ENCODE peak calls at places on chromosomes 13 and 19, in six cellular contexts. A is transverse colon; F is osteoblast; R is fibroblast of the aortic adventitia; I is tibial artery; Q is activated CD8-positive, alpha-beta T cell treated with anti-CD3 and anti-CD28 coated beads for 36 hours. G is an unnamed sample.

GRCh38 chr13:30154531-30154930 is 152.8 kb downstream of the KATNAL1 start:
- DNase-seq in I (no peak), Q (no peak), A (no peak), R (no peak), F (no peak), G (no peak)

GRCh38 chr19:44570984-44571684 is 41.7 kb upstream of the CEACAM20 start:
- DNase-seq in Q (peak), R (peak), I (no peak), F (peak), A (peak), G (peak)

GRCh38 chr13:114131581-114132418 is 623 bp downstream of the RASA3 start:
- DNase-seq in R (peak), F (peak), Q (peak), I (no peak), A (no peak), G (no peak)

GRCh38 chr19:45139286-45140143 is 21.3 kb downstream of the NKPD1 start:
- DNase-seq in Q (no peak), A (no peak), R (no peak), I (no peak), F (peak), G (no peak)

GRCh38 chr19:37936166-37936565 is 29.2 kb downstream of the SIPA1L3 start:
- DNase-seq in I (no peak), R (no peak), Q (no peak), A (peak), F (no peak), G (peak)

GRCh38 chr19:18428837-18429674 is 8.9 kb downstream of the ISYNA1 start:
- DNase-seq in F (peak), Q (peak), A (peak), I (peak), R (peak), G (no peak)

GRCh38 chr13:73201601-73202000 is 142.8 kb downstream of the KLF5 start:
- DNase-seq in Q (no peak), A (no peak), R (no peak), F (no peak), I (no peak), G (no peak)

GRCh38 chr13:38656699-38657098 is 30.2 kb upstream of the FREM2 start:
- DNase-seq in I (no peak), Q (no peak), R (no peak), F (no peak), A (no peak), G (peak)

GRCh38 chr19:43759515-43759914 is 4.8 kb upstream of the SMG9 start:
- DNase-seq in F (peak), Q (no peak), I (no peak), R (peak), A (no peak), G (no peak)

GRCh38 chr13:52842440-52842839 is 6.0 kb downstream of the PCDH8 start:
- DNase-seq in I (no peak), A (no peak), Q (no peak), F (no peak), R (no peak), G (no peak)

GRCh38 chr19:6239401-6239844 is 40.4 kb downstream of the MLLT1 start:
- DNase-seq in Q (peak), R (peak), I (no peak), F (peak), A (no peak), G (peak)

GRCh38 chr19:39563408-39563807 is 23.4 kb upstream of the EID2 start:
- DNase-seq in F (no peak), A (no peak), I (no peak), Q (no peak), R (peak), G (peak)

DNA sequence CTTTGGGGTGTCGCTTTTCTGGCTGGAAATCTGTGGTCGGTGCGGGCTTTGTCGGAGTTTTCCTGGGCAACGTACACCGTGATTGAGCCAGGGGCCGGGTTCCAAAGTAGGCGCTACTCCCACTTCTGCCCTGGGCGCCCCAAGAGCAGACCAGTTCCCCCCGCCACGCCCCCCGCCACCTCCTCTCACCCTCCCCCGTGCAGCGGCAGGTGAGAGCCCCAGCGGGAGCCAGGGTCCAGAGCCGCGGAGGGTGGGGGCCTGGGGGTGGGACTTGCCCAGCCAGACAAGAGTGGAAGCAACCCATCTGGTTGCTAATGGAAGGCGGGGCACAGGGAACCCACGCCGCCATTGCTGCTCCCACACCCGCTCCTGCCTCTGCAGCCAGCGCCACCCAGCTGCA is 2195.9 kb downstream of the PCDH9 start:
- DNase-seq in I (no peak), A (no peak), R (no peak), F (no peak), Q (no peak), G (no peak)
- TF ChIP-seq CTCF in I (no peak), A (no peak), R (no peak), F (no peak), Q (no peak), G (no peak)

GRCh38 chr19:21358768-21359451 is at the start of gene ZNF738:
- DNase-seq in Q (peak), F (peak), A (peak), I (peak), R (peak), G (peak)
- TF ChIP-seq CTCF in Q (no peak), F (no peak), A (no peak), I (no peak), R (no peak), G (no peak)

GRCh38 chr19:31338069-31338767 is 11.0 kb downstream of the TSHZ3 start:
- DNase-seq in F (no peak), I (peak), Q (peak), R (peak), A (peak), G (no peak)
- TF ChIP-seq CTCF in F (peak), I (peak), Q (peak), R (peak), A (peak), G (no peak)

GRCh38 chr19:17090501-17091074 is 15.0 kb downstream of the MYO9B start:
- DNase-seq in A (no peak), F (peak), I (no peak), Q (peak), R (no peak), G (no peak)
- TF ChIP-seq CTCF in A (no peak), F (no peak), I (no peak), Q (no peak), R (no peak), G (no peak)

GRCh38 chr13:81874253-81874652 is 1533.3 kb upstream of the SPRY2 start:
- DNase-seq in I (no peak), R (no peak), Q (no peak), A (no peak), F (no peak), G (no peak)

GRCh38 chr13:81874681-81875661 is 1534.0 kb upstream of the SPRY2 start:
- DNase-seq in R (no peak), Q (no peak), I (no peak), F (no peak), A (no peak), G (no peak)

DNA sequence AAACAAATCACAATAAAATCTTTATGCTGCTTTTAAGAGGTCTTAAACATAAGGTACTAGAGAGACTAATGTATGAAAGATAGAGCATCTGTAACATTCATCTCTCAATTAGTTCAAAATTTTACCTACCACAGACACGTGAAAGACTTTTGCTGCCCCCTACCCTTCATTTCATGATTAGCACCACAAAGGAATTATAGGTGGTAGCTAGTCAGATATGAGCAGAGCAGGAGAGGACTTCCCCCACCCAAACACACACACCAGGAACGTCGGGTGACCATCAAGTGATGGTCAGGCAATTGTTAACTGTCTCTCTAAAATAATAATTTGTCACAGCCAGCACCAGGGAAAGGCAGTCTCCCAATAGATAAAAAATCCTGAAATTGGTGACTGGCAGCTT is 1531.7 kb upstream of the SPRY2 start:
- DNase-seq in F (no peak), Q (no peak), I (no peak), A (no peak), R (no peak), G (peak)
- TF ChIP-seq CTCF in F (no peak), Q (no peak), I (no peak), A (peak), R (no peak), G (no peak)

DNA sequence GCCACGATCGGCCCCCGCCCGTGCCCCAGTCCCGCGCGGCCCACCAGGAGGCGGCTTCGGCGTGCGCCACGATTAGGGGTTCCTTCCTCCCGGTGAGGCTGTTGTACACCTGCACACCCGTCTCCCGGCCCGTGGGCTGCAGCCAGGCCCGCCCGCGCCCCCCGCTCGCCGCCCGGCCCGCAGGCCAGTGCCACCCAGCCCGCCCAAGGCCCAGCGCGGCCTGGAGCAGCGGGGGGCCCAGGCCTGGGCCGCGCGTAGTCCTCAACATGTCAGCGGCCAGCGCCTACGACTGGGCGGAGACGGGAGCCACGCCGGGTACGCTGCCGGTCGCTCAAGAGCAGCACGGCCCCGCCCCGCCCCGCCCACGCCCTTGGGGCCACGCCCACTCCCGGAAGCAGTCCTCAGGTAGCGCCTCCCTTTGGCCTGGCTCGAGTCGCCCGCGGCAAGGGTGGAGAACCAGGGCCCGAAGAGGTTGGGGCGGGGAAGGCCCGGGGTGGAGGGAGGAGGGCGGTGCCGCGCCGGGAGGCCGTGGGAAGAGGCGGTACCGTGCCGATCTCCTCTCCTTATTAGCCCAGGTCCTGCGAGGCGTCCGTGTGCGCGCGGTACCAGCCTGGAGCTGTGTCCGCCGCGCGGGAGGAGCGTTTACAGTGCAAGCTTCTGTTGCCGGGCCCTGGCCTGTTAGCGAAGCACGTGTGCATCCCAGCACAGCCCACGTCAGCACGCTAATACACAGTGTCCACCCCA is at the start of gene CARS2:
- DNase-seq in R (peak), Q (peak), I (peak), F (peak), A (peak), G (peak)
- TF ChIP-seq CTCF in R (peak), Q (no peak), I (no peak), F (no peak), A (peak), G (no peak)

DNA sequence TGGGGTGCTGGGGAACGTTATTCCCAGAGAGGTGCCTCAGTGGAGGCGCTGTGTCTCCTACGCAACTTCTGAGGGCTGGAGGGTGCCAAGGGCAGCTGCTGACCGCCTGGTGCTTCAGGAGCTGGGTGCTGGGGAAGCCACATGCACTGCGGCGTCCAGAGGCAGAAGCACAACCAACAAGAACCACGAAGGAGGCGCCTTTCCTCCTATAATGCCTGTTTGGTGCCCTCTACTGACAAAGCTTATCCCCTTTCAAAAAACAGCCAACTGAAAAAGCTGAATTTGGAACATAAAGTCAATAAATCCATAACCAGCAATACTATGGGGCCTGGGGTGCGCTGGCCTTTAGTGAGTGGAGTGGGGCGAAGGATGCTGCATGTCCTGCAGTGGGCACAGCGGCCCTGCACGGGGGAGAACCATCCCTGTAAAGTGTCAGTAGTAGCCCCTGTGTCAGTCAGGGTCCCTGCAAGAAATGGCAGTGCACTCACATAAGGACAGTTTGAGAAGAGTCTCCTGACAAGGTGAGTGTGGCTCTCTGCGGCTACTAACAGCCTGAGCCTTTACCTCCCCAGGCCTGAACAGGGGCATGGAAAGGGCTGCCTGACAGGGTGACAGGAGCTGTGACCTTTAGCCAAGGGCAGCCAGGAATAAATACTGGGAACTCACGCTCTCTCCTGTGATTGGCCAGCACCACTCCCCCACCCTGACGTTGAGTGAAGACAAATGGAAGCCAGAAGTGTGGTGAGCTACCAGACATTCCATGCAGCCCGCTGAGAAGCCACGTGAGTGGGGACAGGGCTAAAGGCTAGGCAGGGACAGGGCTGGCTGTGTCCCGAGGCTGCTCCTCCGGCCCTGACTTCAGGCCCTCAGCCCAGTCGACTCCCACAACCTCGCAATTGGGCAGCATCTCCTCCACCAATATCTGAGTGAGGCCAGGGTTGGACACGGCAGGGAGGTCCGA is 4.5 kb upstream of the B3GNT8 start:
- DNase-seq in A (no peak), F (peak), I (no peak), R (peak), Q (peak), G (no peak)
- TF ChIP-seq CTCF in A (peak), F (peak), I (no peak), R (peak), Q (peak), G (peak)

GRCh38 chr13:112187527-112188297 is 120.8 kb downstream of the SOX1 start:
- DNase-seq in Q (no peak), A (no peak), I (peak), F (no peak), R (no peak), G (no peak)
- TF ChIP-seq CTCF in Q (no peak), A (no peak), I (no peak), F (no peak), R (no peak), G (no peak)

GRCh38 chr19:12400618-12401502 is at the start of gene ZNF799:
- DNase-seq in I (peak), F (peak), R (peak), Q (peak), A (peak), G (peak)
- TF ChIP-seq CTCF in I (peak), F (no peak), R (no peak), Q (no peak), A (no peak), G (no peak)